ENCODE peak calls at places on chromosomes 6 and 20, in five cellular contexts. D is K562, Z is GM12878, Y is H1, B is HepG2. A is an unnamed sample.

GRCh38 chr6:14862845-14863244 is 383.0 kb upstream of the JARID2 start:
- DNase-seq in Y (no peak), D (no peak), B (no peak), Z (no peak), A (no peak)

GRCh38 chr6:5943591-5943990 is 63.1 kb downstream of the NRN1 start:
- DNase-seq in Z (no peak), B (no peak), D (no peak), Y (no peak), A (no peak)

GRCh38 chr6:132780770-132781371 is 17.6 kb downstream of the SLC18B1 start:
- DNase-seq in Z (no peak), D (no peak), B (peak), Y (no peak), A (peak)

GRCh38 chr6:132813173-132813856 is 1.1 kb upstream of the RPS12 start:
- DNase-seq in B (peak), Z (no peak), D (peak), Y (no peak), A (peak)

GRCh38 chr6:116326392-116326717 is 44.4 kb upstream of the DSE start:
- DNase-seq in B (no peak), Z (no peak), Y (no peak), D (no peak), A (no peak)

GRCh38 chr6:24451581-24452041 is 37.8 kb downstream of the GPLD1 start:
- DNase-seq in Z (no peak), Y (no peak), D (peak), B (no peak), A (no peak)

GRCh38 chr6:71287038-71287437 is 1.6 kb upstream of the OGFRL1 start:
- DNase-seq in B (no peak), Z (no peak), D (no peak), Y (no peak), A (no peak)

GRCh38 chr6:47157653-47158219 is 115.6 kb upstream of the ADGRF1 start:
- DNase-seq in B (no peak), Y (no peak), Z (no peak), D (no peak), A (no peak)

GRCh38 chr6:51049288-51049982 is 230.8 kb downstream of the TFAP2B start:
- DNase-seq in Y (no peak), Z (no peak), B (no peak), D (no peak), A (no peak)

GRCh38 chr6:10461850-10462249 is 47.0 kb upstream of the TFAP2A start:
- DNase-seq in B (no peak), Z (no peak), D (no peak), Y (no peak), A (no peak)

GRCh38 chr6:3194535-3195376 is 32.7 kb downstream of the TUBB2B start:
- DNase-seq in Y (no peak), Z (no peak), B (no peak), D (no peak), A (no peak)

GRCh38 chr20:38297916-38298674 is 5.9 kb upstream of the BPI start:
- DNase-seq in Y (no peak), B (no peak), Z (no peak), D (no peak), A (no peak)

GRCh38 chr20:36819662-36820061 is 46.1 kb upstream of the DSN1 start:
- DNase-seq in B (no peak), D (no peak), Y (no peak), Z (no peak), A (no peak)

GRCh38 chr6:130760006-130760405 is 67.2 kb upstream of the SMLR1 start:
- DNase-seq in Y (no peak), B (peak), Z (no peak), D (no peak), A (no peak)

DNA sequence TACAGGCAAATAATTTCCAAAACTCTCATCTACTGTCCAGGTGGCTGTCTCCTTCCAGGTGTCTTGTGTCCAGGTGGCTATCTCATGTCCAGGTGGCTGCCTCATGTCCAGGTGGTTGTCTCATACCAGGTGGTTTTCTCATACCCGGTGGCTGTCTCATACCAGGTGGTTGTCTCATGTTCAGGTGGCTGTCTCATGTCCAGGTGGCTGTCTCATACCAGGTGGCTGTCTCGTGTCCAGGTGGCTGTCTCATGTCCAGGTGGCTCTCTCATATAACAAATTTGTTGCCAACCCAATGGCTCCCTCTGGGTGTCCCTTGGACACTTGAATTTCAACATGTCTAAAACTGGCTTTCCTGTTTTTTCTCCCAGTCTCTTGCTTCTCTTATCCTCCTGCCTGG is 14.3 kb upstream of the SLC22A3 start:
- DNase-seq in Y (no peak), D (no peak), Z (no peak), B (no peak), A (no peak)
- TF ChIP-seq HDAC2 in Y (no peak), D (no peak), Z (no peak), B (no peak), A (no peak)

DNA sequence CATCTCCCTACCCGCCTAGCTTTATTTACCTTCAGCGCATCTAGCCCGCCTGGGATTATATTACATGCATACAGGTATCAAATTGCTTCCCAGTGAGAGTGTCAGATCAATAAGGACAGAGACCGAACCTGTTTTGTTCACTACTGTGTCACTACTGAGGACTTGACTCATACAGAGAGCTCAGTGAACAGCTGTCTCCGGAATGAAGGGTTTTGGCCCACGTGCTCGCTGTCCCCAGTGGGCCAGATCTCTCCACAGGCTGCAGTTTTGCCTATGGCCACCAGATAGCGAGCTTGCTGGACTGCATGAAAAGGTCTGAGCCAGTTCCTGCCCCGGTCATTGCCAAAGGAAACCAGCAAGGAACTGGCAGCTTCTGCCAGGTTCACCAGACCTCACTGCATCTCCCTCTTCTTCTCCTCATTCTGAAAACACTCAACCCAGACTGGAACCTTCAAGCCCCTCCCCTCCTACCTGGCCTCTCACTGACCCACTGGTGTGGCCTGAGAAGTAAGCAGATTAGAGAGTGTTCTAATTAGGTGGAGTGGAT is 150.8 kb downstream of the ZMYND8 start:
- DNase-seq in D (peak), Y (no peak), Z (peak), B (peak), A (peak)
- TF ChIP-seq HDAC2 in D (no peak), Y (no peak), Z (no peak), B (peak), A (no peak)

DNA sequence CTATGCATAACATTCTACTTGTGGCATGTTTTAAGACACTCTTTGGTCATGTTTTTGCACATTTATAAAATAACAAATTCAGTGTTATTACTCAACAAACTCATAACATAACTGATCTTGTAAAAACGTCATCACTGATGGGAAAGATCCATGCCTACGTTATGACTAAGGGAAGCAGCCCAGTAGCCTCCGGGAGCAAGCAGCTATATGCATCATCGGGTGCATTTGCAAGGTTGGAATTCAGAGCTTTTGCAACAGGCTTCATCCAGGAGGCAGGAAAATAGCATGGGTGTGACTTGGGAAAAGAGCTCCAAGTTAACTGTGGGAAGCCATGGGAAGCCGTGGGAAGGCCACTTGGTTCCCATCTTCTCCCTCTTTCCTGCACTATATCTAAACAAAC is 271.6 kb upstream of the SGK1 start:
- DNase-seq in Z (no peak), B (no peak), Y (peak), D (no peak), A (peak)
- TF ChIP-seq HDAC2 in Z (no peak), B (no peak), Y (no peak), D (no peak), A (no peak)

GRCh38 chr6:41517473-41517872 is 28.7 kb upstream of the FOXP4 start:
- DNase-seq in D (no peak), Z (no peak), B (no peak), Y (no peak), A (no peak)

GRCh38 chr6:41519305-41519747 is 26.9 kb upstream of the FOXP4 start:
- DNase-seq in Z (no peak), D (no peak), B (peak), Y (no peak), A (no peak)

GRCh38 chr6:41522780-41523548 is 23.2 kb upstream of the FOXP4 start:
- DNase-seq in B (no peak), Y (no peak), D (no peak), Z (no peak), A (no peak)

GRCh38 chr6:41518118-41518517 is 28.1 kb upstream of the FOXP4 start:
- DNase-seq in B (peak), Y (no peak), Z (no peak), D (no peak), A (no peak)

DNA sequence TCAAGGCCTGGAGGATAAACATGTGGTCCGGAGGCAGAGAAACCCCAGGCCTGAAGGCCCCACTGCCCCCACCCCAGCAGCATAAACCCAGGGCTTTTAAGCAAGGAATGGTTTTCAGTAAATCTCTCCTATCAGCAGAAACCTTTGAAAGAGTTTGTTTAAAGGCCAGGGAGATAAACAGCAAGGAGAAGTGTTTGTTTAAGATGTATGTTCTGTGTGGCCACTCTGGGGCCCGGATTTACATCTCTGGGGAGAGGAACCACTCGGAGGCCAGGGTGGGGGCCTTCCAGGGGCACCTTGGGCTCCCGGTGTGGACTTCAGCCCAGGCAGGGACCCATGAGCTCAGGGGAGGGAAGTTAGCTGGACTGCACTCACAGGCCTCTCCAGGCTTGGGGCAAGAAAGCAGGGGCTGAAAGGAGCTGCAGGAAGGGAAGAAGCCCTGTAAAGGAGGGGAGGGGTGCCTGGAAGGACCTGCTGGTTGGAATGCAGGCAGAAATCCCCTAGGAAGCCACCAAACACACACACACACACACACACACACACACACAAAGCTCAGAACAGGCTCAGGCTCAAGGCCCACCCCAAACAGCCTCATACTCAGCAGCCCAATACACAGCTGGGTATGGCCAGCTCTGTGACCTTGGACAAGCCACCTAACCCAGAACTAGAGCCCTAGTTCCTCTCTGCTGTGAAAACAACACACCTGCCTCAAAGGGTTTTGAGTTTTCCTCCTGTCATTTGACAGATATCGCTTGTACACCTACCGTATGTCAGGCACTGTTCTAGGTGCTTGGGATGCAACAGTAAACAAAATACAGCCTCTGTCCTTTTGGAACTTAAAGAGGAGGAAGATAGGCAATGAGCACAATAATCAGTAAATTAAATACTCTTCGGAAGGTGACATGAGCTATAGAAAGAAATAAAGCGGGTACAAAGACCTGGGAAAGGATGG is 26.2 kb upstream of the FOXP4 start:
- DNase-seq in Y (no peak), B (peak), Z (no peak), D (no peak), A (no peak)
- TF ChIP-seq HDAC2 in Y (no peak), B (peak), Z (no peak), D (no peak), A (no peak)

GRCh38 chr20:48284837-48285236 is 499.6 kb upstream of the SULF2 start:
- DNase-seq in B (peak), D (no peak), Y (no peak), Z (no peak), A (no peak)

GRCh38 chr20:48286571-48287551 is 501.6 kb upstream of the SULF2 start:
- DNase-seq in Z (no peak), Y (no peak), B (peak), D (no peak), A (no peak)

GRCh38 chr20:48282591-48283228 is 497.4 kb upstream of the SULF2 start:
- DNase-seq in Y (no peak), Z (no peak), D (peak), B (peak), A (no peak)

GRCh38 chr20:48285656-48286055 is 500.4 kb upstream of the SULF2 start:
- DNase-seq in B (peak), D (no peak), Y (no peak), Z (no peak), A (no peak)

DNA sequence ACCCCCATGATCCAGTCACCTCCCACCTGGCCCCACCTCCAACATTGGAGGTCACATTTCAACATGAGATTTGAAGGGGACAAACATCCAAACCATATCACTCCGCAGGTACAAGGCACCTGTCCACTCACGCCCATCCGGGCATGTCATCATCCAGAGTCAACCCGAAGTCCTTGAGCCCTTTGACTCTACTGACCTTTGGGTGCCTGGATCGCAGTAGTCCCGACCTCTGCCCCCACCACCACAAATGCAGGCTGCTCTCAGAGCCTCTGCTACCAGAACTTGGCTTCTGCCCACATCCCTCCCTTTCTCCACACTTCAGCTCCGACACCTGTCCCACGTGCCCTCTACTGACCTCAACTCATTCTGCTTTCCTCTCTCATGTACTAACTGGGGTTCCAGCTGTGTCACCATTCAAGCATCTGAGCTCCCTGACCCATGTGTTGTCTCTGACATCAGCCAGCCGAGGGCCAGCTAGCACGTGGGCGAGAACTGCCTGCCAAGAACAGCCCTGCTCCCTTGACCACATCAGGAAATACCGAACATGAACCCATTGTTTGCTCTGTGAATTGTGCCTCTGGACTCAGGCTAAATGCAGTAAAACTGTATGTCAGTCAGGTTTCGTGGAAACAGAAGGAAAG is 498.3 kb upstream of the SULF2 start:
- DNase-seq in Y (no peak), D (no peak), B (peak), Z (no peak), A (no peak)
- TF ChIP-seq HDAC2 in Y (no peak), D (no peak), B (peak), Z (no peak), A (no peak)

GRCh38 chr6:73455865-73456629 is 4.0 kb upstream of the CGAS start:
- DNase-seq in B (peak), D (no peak), Y (no peak), Z (no peak), A (peak)

GRCh38 chr6:73461537-73462350 is at the start of gene MTO1:
- DNase-seq in Y (no peak), Z (no peak), B (peak), D (peak), A (peak)

DNA sequence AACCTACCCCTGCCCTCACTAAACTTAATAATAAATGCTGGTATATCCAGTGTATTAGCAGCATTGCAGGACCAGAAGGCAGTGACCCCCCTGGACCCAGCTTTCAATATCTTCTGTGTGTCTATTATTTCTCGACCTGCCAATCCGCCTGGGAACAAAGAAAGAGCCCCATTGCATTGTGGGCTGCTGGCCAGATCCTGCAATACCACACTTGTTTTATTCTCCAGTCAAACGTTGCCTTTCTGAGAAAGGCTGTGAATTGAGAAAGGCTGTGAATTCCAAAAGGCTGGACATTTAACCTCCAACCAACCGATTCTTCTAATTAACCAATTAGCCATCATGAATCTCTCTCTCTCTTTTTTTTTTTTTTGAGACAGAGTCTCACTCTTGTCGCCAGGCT is 1.5 kb upstream of the MTO1 start:
- DNase-seq in Y (no peak), B (no peak), D (no peak), Z (no peak), A (no peak)
- TF ChIP-seq HDAC2 in Y (no peak), B (no peak), D (no peak), Z (no peak), A (no peak)

DNA sequence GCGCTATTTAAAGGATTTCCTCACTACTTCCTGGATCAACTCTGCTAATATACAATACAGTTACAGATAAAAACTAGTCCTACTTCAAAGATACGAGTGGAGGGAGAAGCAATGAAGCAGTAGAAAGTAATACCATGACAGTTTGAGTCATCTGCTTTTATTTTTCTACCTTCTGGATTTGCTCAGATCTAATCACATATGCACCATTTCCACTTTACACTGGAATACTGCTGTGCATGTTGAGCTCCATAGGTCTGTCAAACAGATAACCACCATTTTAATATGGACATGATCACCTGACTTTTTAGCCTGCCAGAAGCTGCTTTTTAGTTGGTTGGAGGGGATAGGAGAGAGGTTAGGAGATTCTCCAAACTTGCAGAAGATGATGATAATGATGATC is 92.5 kb downstream of the MMUT start:
- DNase-seq in D (no peak), Y (no peak), Z (no peak), B (no peak), A (no peak)
- TF ChIP-seq HDAC2 in D (no peak), Y (no peak), Z (no peak), B (no peak), A (no peak)

GRCh38 chr20:51650685-51651134 is 108.2 kb upstream of the NFATC2 start:
- DNase-seq in D (no peak), Z (no peak), B (no peak), Y (no peak), A (no peak)
- TF ChIP-seq HDAC2 in D (no peak), Z (no peak), B (no peak), Y (no peak), A (no peak)

DNA sequence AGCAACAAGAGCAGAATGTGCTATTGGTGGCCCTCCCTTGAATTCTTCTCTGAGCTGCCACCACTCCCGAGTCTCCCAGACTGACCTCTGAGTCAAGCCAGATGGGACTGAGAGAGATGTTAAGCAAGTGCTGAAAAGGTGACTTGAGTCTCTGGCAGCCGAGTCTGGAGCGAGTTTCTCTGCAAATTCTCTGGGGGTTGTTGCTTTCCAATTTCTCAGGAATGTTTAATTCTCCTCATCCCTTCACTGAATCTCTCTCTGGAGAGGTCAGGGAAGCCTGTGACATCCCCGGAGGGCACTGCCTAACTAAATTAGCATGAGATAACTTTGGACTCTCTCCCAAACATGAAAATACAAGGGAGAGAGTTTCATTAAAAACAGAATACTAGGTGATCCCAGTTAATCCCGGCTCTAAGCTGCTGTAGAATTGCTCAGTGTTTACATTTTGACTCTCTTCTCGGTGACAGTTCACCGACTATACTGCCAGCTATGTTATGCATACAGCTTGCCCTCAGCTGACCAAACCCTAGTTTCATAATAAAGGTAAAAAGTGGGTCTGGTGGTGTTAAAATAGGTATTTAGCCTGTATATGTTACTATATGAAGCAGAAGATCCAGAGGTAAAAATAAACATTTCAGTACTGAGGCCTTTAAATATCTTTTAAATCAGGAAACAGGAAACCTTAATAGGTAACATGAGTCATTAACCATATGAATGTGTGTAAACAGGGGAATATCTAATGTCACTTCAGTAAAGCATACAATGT is 157.9 kb downstream of the FOXC1 start:
- DNase-seq in Y (no peak), D (no peak), B (no peak), Z (no peak), A (peak)
- TF ChIP-seq HDAC2 in Y (no peak), D (no peak), B (no peak), Z (no peak), A (no peak)